ENCODE peak calls at places on chromosome 13, in seven cellular contexts. I is mesothelial cell of epicardium, P is ascending aorta, M is amygdala, T is GM23248, X is NCI-H1436, R is AG10803. G is an unnamed sample.

GRCh38 chr13:111531505-111531904 is 211.1 kb downstream of the TEX29 start:
- DNase-seq in I (no peak), P (no peak), M (peak), T (peak), X (no peak), R (peak), G (no peak)

GRCh38 chr13:39311619-39312018 is 273.4 kb downstream of the NHLRC3 start:
- DNase-seq in I (no peak), P (no peak), M (no peak), T (peak), X (no peak), R (peak), G (no peak)

GRCh38 chr13:42398542-42398941 is 126.6 kb downstream of the AKAP11 start:
- DNase-seq in I (no peak), P (no peak), M (no peak), T (no peak), X (no peak), R (no peak), G (no peak)

GRCh38 chr13:78129850-78130249 is 211.2 kb upstream of the EDNRB start:
- DNase-seq in I (no peak), P (no peak), M (no peak), T (no peak), X (no peak), R (no peak), G (no peak)

GRCh38 chr13:20721454-20722357 is 18.2 kb downstream of the IL17D start:
- DNase-seq in I (no peak), P (no peak), M (no peak), T (peak), X (peak), R (peak), G (no peak)

GRCh38 chr13:81872581-81872980 is 1531.7 kb upstream of the SPRY2 start:
- DNase-seq in I (no peak), P (no peak), M (no peak), T (no peak), X (peak), R (no peak), G (no peak)

GRCh38 chr13:95087746-95088305 is 213.4 kb downstream of the ABCC4 start:
- DNase-seq in I (no peak), P (no peak), M (no peak), T (peak), X (no peak), R (peak), G (no peak)

GRCh38 chr13:99311748-99312492 is 4.7 kb upstream of the GPR183 start:
- DNase-seq in I (no peak), P (no peak), M (no peak), T (peak), X (no peak), R (no peak), G (no peak)

GRCh38 chr13:109697936-109698335 is 88.4 kb downstream of the IRS2 start:
- DNase-seq in I (no peak), P (no peak), M (no peak), T (no peak), X (no peak), R (no peak), G (no peak)

GRCh38 chr13:41411536-41411935 is 45.8 kb upstream of the RGCC start:
- DNase-seq in I (no peak), P (no peak), M (peak), T (peak), X (no peak), R (peak), G (no peak)

GRCh38 chr13:76888421-76888820 is 2.2 kb upstream of the KCTD12 start:
- DNase-seq in I (no peak), P (no peak), M (no peak), T (no peak), X (no peak), R (no peak), G (no peak)